ENCODE peak calls at places on chromosomes 7 and 10, in four cellular contexts. One of them, this sample, is unnamed. For H3K36me3, the result is how much of the 10 kb centered on the place peaks cover.

GRCh38 chr10:116733566-116733965 is 8.8 kb downstream of the HSPA12A start:
- DNase-seq in thoracic aorta: no peak
- DNase-seq in GM12878: no peak
- DNase-seq in ovary: no peak
- DNase-seq in this sample: no peak

GRCh38 chr10:21501109-21501508 is 24.4 kb downstream of the SKIDA1 start:
- DNase-seq in thoracic aorta: no peak
- DNase-seq in GM12878: no peak
- DNase-seq in ovary: no peak
- DNase-seq in this sample: no peak

GRCh38 chr10:90306187-90306586 is 551.7 kb downstream of the HTR7 start:
- DNase-seq in thoracic aorta: no peak
- DNase-seq in GM12878: no peak
- DNase-seq in ovary: no peak
- DNase-seq in this sample: no peak

GRCh38 chr7:21430575-21430954 is 2.7 kb downstream of the SP4 start:
- DNase-seq in thoracic aorta: no peak
- DNase-seq in GM12878: no peak
- DNase-seq in ovary: no peak
- DNase-seq in this sample: peak

GRCh38 chr10:103547391-103547946 is 54.0 kb downstream of the NEURL1 start:
- DNase-seq in thoracic aorta: no peak
- DNase-seq in GM12878: no peak
- DNase-seq in ovary: no peak
- DNase-seq in this sample: no peak

GRCh38 chr7:30690011-30690410 is 7.8 kb upstream of the CRHR2 start:
- DNase-seq in thoracic aorta: no peak
- DNase-seq in GM12878: no peak
- DNase-seq in ovary: no peak
- DNase-seq in this sample: no peak

GRCh38 chr7:115910541-115911164 is 119.9 kb downstream of the TFEC start:
- DNase-seq in thoracic aorta: no peak
- DNase-seq in GM12878: no peak
- DNase-seq in ovary: no peak
- DNase-seq in this sample: no peak

GRCh38 chr7:95317546-95317945 is 6.8 kb downstream of the PON1 start:
- DNase-seq in thoracic aorta: no peak
- DNase-seq in GM12878: no peak
- DNase-seq in ovary: no peak
- DNase-seq in this sample: no peak

GRCh38 chr10:19310121-19310520 is 261.5 kb downstream of the MALRD1 start:
- DNase-seq in thoracic aorta: no peak
- DNase-seq in GM12878: no peak
- DNase-seq in ovary: no peak
- DNase-seq in this sample: no peak

GRCh38 chr7:120843121-120843520 is 14.8 kb downstream of the TSPAN12 start:
- DNase-seq in thoracic aorta: no peak
- DNase-seq in GM12878: no peak
- DNase-seq in ovary: no peak
- DNase-seq in this sample: no peak

GRCh38 chr7:120837599-120837998 is 20.3 kb downstream of the TSPAN12 start:
- DNase-seq in thoracic aorta: no peak
- DNase-seq in GM12878: peak
- DNase-seq in ovary: no peak
- DNase-seq in this sample: no peak

GRCh38 chr7:120838281-120838682 is 19.7 kb downstream of the TSPAN12 start:
- DNase-seq in thoracic aorta: no peak
- DNase-seq in GM12878: peak
- DNase-seq in ovary: no peak
- DNase-seq in this sample: no peak

GRCh38 chr7:120842131-120842621 is 15.8 kb downstream of the TSPAN12 start:
- DNase-seq in thoracic aorta: no peak
- DNase-seq in GM12878: no peak
- DNase-seq in ovary: no peak
- DNase-seq in this sample: peak

GRCh38 chr7:120841608-120842007 is 16.3 kb downstream of the TSPAN12 start:
- DNase-seq in thoracic aorta: no peak
- DNase-seq in GM12878: no peak
- DNase-seq in ovary: no peak
- DNase-seq in this sample: no peak
- H3K36me3 ChIP-seq in thoracic aorta: under half
- H3K36me3 ChIP-seq in GM12878: under half
- H3K36me3 ChIP-seq in ovary: under half
- H3K36me3 ChIP-seq in this sample: under half

DNA sequence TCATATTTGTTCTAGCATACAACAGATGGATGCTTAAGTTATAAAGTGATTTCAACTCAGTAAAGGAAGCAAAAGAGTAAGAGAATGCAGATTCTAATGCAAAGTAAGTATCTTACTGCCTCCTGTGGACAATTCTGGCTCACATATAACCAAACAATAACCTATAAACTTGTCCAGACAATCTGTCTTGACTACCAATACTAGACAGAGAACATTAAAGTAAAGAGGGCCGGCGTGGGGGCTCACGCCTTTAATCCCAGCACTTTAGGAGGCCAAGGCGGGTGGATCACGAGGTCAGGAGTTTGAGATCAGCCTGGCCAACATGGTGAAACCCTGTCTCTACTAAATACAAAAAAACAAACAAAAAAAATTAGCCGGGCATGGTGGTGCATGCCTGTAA is 329.3 kb downstream of the CACNA2D1 start:
- DNase-seq in thoracic aorta: no peak
- DNase-seq in GM12878: no peak
- DNase-seq in ovary: no peak
- DNase-seq in this sample: no peak
- TF ChIP-seq CTCF in thoracic aorta: no peak
- TF ChIP-seq CTCF in GM12878: no peak
- TF ChIP-seq CTCF in ovary: no peak
- TF ChIP-seq CTCF in this sample: no peak

GRCh38 chr10:15265558-15265957 is 97.1 kb upstream of the NMT2 start:
- DNase-seq in thoracic aorta: no peak
- DNase-seq in GM12878: no peak
- DNase-seq in ovary: no peak
- DNase-seq in this sample: no peak

GRCh38 chr10:15265076-15265475 is 96.6 kb upstream of the NMT2 start:
- DNase-seq in thoracic aorta: no peak
- DNase-seq in GM12878: no peak
- DNase-seq in ovary: no peak
- DNase-seq in this sample: no peak

GRCh38 chr10:15267496-15267895 is 99.0 kb upstream of the NMT2 start:
- DNase-seq in thoracic aorta: no peak
- DNase-seq in GM12878: no peak
- DNase-seq in ovary: no peak
- DNase-seq in this sample: no peak

GRCh38 chr10:15263657-15264323 is 95.3 kb upstream of the NMT2 start:
- DNase-seq in thoracic aorta: no peak
- DNase-seq in GM12878: no peak
- DNase-seq in ovary: no peak
- DNase-seq in this sample: no peak

DNA sequence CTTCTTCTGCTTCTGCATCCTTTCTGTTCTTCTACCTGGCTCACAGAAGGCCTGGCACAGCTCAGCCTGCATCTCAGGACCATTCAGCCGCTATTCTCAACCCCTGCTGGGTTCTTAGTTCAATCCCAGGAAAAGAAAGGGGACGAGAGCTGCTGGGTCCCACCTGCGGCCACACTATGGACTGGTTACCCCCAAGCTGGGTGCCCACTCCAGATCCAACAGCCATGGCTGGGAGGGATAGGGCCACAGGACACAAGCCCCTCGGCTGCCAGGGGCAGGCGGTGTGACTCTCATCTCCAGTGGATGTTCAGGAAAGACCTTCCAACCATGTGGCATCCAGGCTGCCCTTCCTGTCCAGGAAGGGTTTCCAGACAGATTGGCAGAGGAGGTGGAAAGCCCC is 97.6 kb upstream of the NMT2 start:
- DNase-seq in thoracic aorta: no peak
- DNase-seq in GM12878: no peak
- DNase-seq in ovary: no peak
- DNase-seq in this sample: no peak
- H3K36me3 ChIP-seq in thoracic aorta: under half
- H3K36me3 ChIP-seq in GM12878: under half
- H3K36me3 ChIP-seq in ovary: under half
- H3K36me3 ChIP-seq in this sample: under half

DNA sequence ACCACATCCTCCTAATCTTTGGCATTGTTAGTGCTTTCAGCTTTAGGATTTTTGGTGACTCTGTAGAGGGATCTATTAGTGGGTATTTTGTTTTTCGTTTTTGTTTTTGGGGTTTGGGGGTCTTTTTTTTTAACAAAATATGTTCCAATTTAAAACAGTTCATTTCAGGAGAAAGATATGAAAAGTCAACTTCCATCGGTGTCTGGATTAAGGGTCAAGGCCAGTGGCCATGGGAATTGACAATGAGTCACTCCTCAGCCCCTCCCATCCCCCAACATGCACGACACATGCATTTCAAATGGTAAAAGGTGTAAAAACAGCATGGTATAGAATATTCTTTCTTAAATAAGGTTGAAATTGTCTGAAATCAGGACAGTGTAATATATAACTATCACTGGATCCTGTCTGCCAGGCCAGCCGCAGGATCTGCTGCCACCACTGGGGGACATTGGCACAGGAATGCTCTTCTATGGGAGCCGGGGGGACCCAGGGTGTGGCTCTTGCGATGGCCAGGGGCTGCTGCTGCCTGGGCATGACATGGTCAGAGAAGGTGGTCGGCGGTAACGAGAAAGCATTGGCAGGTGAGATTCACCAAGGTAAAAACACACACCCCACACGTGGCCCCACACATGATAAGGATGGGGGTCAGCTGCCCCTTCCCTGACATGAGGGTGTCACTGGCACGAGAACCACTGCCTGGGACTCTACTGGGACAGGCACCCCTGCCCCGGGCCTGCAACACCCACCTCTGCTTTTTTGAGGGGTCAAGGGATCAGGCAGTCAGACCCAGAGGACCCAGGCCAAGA is 126.2 kb upstream of the KCTD7 start:
- DNase-seq in thoracic aorta: no peak
- DNase-seq in GM12878: no peak
- DNase-seq in ovary: no peak
- DNase-seq in this sample: no peak
- TF ChIP-seq CTCF in thoracic aorta: no peak
- TF ChIP-seq CTCF in GM12878: no peak
- TF ChIP-seq CTCF in ovary: no peak
- TF ChIP-seq CTCF in this sample: no peak

DNA sequence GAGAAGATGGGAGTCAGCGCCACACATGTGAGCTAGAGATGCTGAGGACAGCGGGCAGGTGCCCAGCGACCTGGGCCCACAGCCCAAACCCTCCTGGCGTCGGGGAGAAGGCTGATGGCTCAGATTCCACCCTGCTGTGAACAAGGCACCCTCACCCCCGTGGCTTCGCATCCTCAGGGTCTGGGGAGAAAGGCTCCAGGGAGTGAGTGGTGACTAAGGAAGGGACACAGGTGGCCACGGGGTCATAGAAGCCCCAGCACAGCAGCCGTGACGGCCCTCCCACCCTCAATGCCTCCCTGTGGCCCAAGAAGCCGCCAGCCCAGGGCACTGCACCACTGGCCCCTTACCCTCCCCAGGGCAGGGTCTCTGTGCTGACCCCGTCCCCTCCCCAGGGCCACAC is 19.6 kb downstream of the INTS1 start:
- DNase-seq in thoracic aorta: no peak
- DNase-seq in GM12878: no peak
- DNase-seq in ovary: no peak
- DNase-seq in this sample: no peak
- H3K36me3 ChIP-seq in thoracic aorta: half or more
- H3K36me3 ChIP-seq in GM12878: under half
- H3K36me3 ChIP-seq in ovary: under half
- H3K36me3 ChIP-seq in this sample: under half

DNA sequence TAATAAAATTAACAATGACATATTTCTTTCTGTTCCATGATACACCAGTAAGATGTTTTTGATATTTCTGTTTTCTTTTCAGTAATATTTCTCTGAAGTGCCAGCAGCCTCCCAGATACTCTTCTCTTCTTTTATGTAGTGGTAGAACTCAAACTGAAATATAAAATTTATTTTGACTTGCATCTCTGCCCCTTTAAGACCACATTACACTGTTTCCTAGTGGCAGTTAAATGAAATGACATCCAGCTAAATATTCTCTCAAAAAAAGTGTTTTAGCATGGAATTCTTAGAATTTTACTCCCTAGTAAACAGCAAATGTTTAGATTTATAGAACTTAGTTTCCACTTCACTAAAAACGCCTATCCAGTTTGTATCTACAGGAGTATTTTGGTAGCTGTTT is 237.2 kb upstream of the MTPN start:
- DNase-seq in thoracic aorta: no peak
- DNase-seq in GM12878: no peak
- DNase-seq in ovary: no peak
- DNase-seq in this sample: no peak
- TF ChIP-seq CTCF in thoracic aorta: no peak
- TF ChIP-seq CTCF in GM12878: no peak
- TF ChIP-seq CTCF in ovary: no peak
- TF ChIP-seq CTCF in this sample: no peak

DNA sequence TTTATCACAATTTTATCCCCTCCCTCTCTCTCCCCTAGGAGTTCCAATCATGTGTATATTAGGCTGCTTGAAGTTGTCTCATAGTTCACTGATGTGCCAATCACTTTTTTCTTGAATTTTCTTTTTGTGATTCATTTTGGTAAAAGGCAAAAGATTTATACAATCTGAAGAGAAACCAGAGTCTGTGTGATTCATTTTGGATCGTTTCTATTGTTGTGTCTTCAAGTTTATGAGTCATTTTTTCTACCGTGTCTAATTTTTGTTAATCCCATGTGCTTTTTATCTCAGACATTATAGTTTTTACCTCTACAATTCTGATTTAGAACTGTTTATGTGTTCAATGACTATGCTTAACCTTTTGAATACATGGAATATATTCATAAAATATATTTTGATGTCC is 483.9 kb upstream of the AUTS2 start:
- DNase-seq in thoracic aorta: no peak
- DNase-seq in GM12878: no peak
- DNase-seq in ovary: no peak
- DNase-seq in this sample: no peak
- H3K36me3 ChIP-seq in thoracic aorta: under half
- H3K36me3 ChIP-seq in GM12878: under half
- H3K36me3 ChIP-seq in ovary: under half
- H3K36me3 ChIP-seq in this sample: under half

GRCh38 chr7:138835087-138835486 is 37.1 kb upstream of the ATP6V0A4 start:
- DNase-seq in thoracic aorta: no peak
- DNase-seq in GM12878: no peak
- DNase-seq in ovary: no peak
- DNase-seq in this sample: no peak
- TF ChIP-seq CTCF in thoracic aorta: no peak
- TF ChIP-seq CTCF in GM12878: no peak
- TF ChIP-seq CTCF in ovary: no peak
- TF ChIP-seq CTCF in this sample: no peak

GRCh38 chr10:133278577-133279265 is 2.1 kb upstream of the ADAM8 start:
- DNase-seq in thoracic aorta: no peak
- DNase-seq in GM12878: no peak
- DNase-seq in ovary: no peak
- DNase-seq in this sample: peak
- H3K36me3 ChIP-seq in thoracic aorta: under half
- H3K36me3 ChIP-seq in GM12878: under half
- H3K36me3 ChIP-seq in ovary: under half
- H3K36me3 ChIP-seq in this sample: under half

GRCh38 chr7:24767878-24768569 is 10.8 kb upstream of the GSDME start:
- DNase-seq in thoracic aorta: no peak
- DNase-seq in GM12878: no peak
- DNase-seq in ovary: no peak
- DNase-seq in this sample: no peak
- TF ChIP-seq CTCF in thoracic aorta: no peak
- TF ChIP-seq CTCF in GM12878: no peak
- TF ChIP-seq CTCF in ovary: no peak
- TF ChIP-seq CTCF in this sample: no peak